ENCODE peak calls at places on chromosomes 1 and 21, in five cellular contexts. K, S, D, X and R are unnamed samples.

GRCh38 chr1:182347019-182347418 is 44.6 kb downstream of the GLUL start:
- ATAC-seq in K (no peak), S (no peak), D (no peak), X (no peak), R (no peak)

GRCh38 chr1:209635850-209636249 is 16.4 kb downstream of the LAMB3 start:
- ATAC-seq in K (no peak), S (no peak), D (no peak), X (no peak), R (no peak)

GRCh38 chr1:100115524-100115923 is 17.2 kb downstream of the SASS6 start:
- ATAC-seq in K (no peak), S (no peak), D (no peak), X (no peak), R (no peak)

GRCh38 chr1:214377886-214378285 is 96.9 kb downstream of the SMYD2 start:
- ATAC-seq in K (no peak), S (no peak), D (no peak), X (no peak), R (no peak)

GRCh38 chr1:109246141-109246551 is 3.2 kb upstream of the CELSR2 start:
- ATAC-seq in K (no peak), S (no peak), D (no peak), X (no peak), R (no peak)

GRCh38 chr1:216523449-216524190 is 100.4 kb upstream of the USH2A start:
- ATAC-seq in K (no peak), S (no peak), D (peak; percentile 51), X (no peak), R (no peak)

GRCh38 chr1:230037261-230037660 is 29.8 kb upstream of the GALNT2 start:
- ATAC-seq in K (no peak), S (peak; percentile 73), D (no peak), X (no peak), R (no peak)

GRCh38 chr1:234244482-234244881 is 128.8 kb upstream of the COA6 start:
- ATAC-seq in K (no peak), S (no peak), D (peak; percentile 12), X (no peak), R (no peak)

GRCh38 chr1:88773540-88774150 is 89.6 kb downstream of the PKN2 start:
- ATAC-seq in K (no peak), S (peak; percentile 55), D (peak; percentile 23), X (no peak), R (no peak)

GRCh38 chr1:72837781-72838180 is 555.4 kb upstream of the NEGR1 start:
- ATAC-seq in K (no peak), S (no peak), D (no peak), X (no peak), R (no peak)

GRCh38 chr1:2528016-2528415 is 1.6 kb upstream of the PANK4 start:
- ATAC-seq in K (no peak), S (no peak), D (no peak), X (no peak), R (no peak)

GRCh38 chr21:36257657-36258056 is 62.3 kb upstream of the MORC3 start:
- ATAC-seq in K (no peak), S (no peak), D (no peak), X (no peak), R (no peak)

GRCh38 chr1:155186266-155186954 is 12.8 kb downstream of the TRIM46 start:
- ATAC-seq in K (no peak), S (peak; percentile 20), D (peak; percentile 24), X (no peak), R (no peak)

GRCh38 chr1:151716405-151716762 is 219 bp downstream of the CELF3 start:
- ATAC-seq in K (no peak), S (no peak), D (no peak), X (no peak), R (no peak)

GRCh38 chr1:100883963-100884362 is 10.7 kb downstream of the EXTL2 start:
- ATAC-seq in K (no peak), S (no peak), D (no peak), X (no peak), R (no peak)

GRCh38 chr1:93964777-93965200 is 55.6 kb upstream of the GCLM start:
- ATAC-seq in K (no peak), S (peak; percentile 83), D (peak; percentile 75), X (no peak), R (no peak)

GRCh38 chr21:34726627-34727337 is 58.0 kb downstream of the CLIC6 start:
- ATAC-seq in K (no peak), S (peak; percentile 49), D (no peak), X (peak; percentile 51), R (no peak)

GRCh38 chr1:43936470-43937151 is 3.0 kb downstream of the ARTN start:
- ATAC-seq in K (peak; percentile 42), S (peak; percentile 31), D (peak; percentile 9), X (peak; percentile 47), R (peak; percentile 60)

GRCh38 chr1:221829327-221830011 is 87.6 kb upstream of the DUSP10 start:
- ATAC-seq in K (peak; percentile 85), S (peak; percentile 97), D (peak; percentile 78), X (peak; percentile 84), R (no peak)

GRCh38 chr1:108071601-108072000 is 106.6 kb upstream of the VAV3 start:
- ATAC-seq in K (no peak), S (no peak), D (no peak), X (no peak), R (no peak)

GRCh38 chr1:162689745-162690671 is 57.7 kb downstream of the DDR2 start:
- ATAC-seq in K (no peak), S (peak; percentile 50), D (no peak), X (no peak), R (peak; percentile 26)

GRCh38 chr21:10521091-10521598 is at the start of gene TPTE:
- ATAC-seq in K (no peak), S (peak; percentile 31), D (no peak), X (no peak), R (peak; percentile 20)

GRCh38 chr1:1360511-1361169 is 2.3 kb upstream of the MXRA8 start:
- ATAC-seq in K (no peak), S (no peak), D (peak; percentile 63), X (no peak), R (peak; percentile 72)

GRCh38 chr1:230127105-230128054 is 60.3 kb downstream of the GALNT2 start:
- ATAC-seq in K (peak; percentile 65), S (peak; percentile 61), D (peak; percentile 52), X (peak; percentile 73), R (peak; percentile 2)

GRCh38 chr1:43049487-43049886 is 90.8 kb upstream of the SLC2A1 start:
- ATAC-seq in K (no peak), S (no peak), D (no peak), X (no peak), R (no peak)

GRCh38 chr1:76477131-76477530 is 390.1 kb upstream of the ST6GALNAC5 start:
- ATAC-seq in K (no peak), S (no peak), D (no peak), X (no peak), R (no peak)

GRCh38 chr1:165124772-165125171 is 231.7 kb downstream of the LMX1A start:
- ATAC-seq in K (no peak), S (no peak), D (no peak), X (no peak), R (no peak)

GRCh38 chr1:228359613-228360532 is 46.8 kb downstream of the TRIM11 start:
- ATAC-seq in K (no peak), S (no peak), D (no peak), X (no peak), R (no peak)

GRCh38 chr1:157195521-157196244 is 57.5 kb upstream of the ETV3 start:
- ATAC-seq in K (no peak), S (no peak), D (no peak), X (no peak), R (no peak)